ENCODE peak calls at places on chromosomes 4 and X, in eight cellular contexts. R is MM.1S, P is H1, Z is mammary epithelial cell, D is fibroblast of lung, N is IMR-90, J is GM12878, G is endothelial cell of umbilical vein. W is an unnamed sample.

GRCh38 chrX:15911729-15912550 is 57.3 kb upstream of the AP1S2 start:
- DNase-seq in P (no peak), D (no peak), R (no peak), G (no peak), N (no peak), Z (no peak), J (no peak), W (no peak)

GRCh38 chrX:26762253-26762652 is 546.3 kb downstream of the MAGEB5 start:
- DNase-seq in G (no peak), Z (no peak), R (no peak), J (no peak), N (no peak), P (no peak), D (no peak), W (no peak)

GRCh38 chr4:113811329-113811728 is 49.8 kb upstream of the CAMK2D start:
- DNase-seq in R (no peak), D (peak; percentile 18), J (no peak), G (no peak), P (no peak), N (no peak), Z (no peak), W (no peak)

GRCh38 chr4:151409470-151410313 is 716 bp downstream of the FHIP1A start:
- DNase-seq in P (peak; percentile 81), N (no peak), G (no peak), R (no peak), D (no peak), Z (peak; percentile 96), J (no peak), W (no peak)

GRCh38 chr4:182207806-182208483 is 35.3 kb upstream of the TENM3 start:
- DNase-seq in R (no peak), D (peak; percentile 95), G (no peak), P (no peak), Z (peak; percentile 86), J (no peak), N (peak; percentile 94), W (peak; percentile 95)

GRCh38 chrX:19303216-19303880 is 40.4 kb upstream of the PDHA1 start:
- DNase-seq in D (peak; percentile 3), G (no peak), Z (peak; percentile 72), R (no peak), P (no peak), N (peak; percentile 45), J (no peak), W (peak; percentile 0)

GRCh38 chr4:98728433-98728832 is 70.0 kb upstream of the TSPAN5 start:
- DNase-seq in R (no peak), D (peak; percentile 83), J (no peak), N (peak; percentile 69), P (no peak), G (peak; percentile 96), Z (peak; percentile 62), W (peak; percentile 78)

GRCh38 chrX:132114607-132115006 is 13.2 kb downstream of the FRMD7 start:
- DNase-seq in N (no peak), Z (no peak), R (peak; percentile 17), P (no peak), G (no peak), D (no peak), J (no peak), W (no peak)

GRCh38 chr4:190014771-190015537 is 12.1 kb downstream of the FRG2 start:
- DNase-seq in R (no peak), D (no peak), J (no peak), N (no peak), Z (no peak), P (peak; percentile 80), G (no peak), W (no peak)

GRCh38 chrX:133698298-133698697 is 283.0 kb upstream of the GPC4 start:
- DNase-seq in Z (no peak), J (no peak), N (peak; percentile 28), R (no peak), D (peak; percentile 28), G (no peak), P (no peak), W (peak; percentile 14)

GRCh38 chr4:137967480-137968190 is 274.5 kb downstream of the SLC7A11 start:
- DNase-seq in N (peak; percentile 10), Z (peak; percentile 21), D (peak; percentile 5), J (no peak), G (no peak), P (no peak), R (no peak), W (no peak)

GRCh38 chrX:85994228-85994627 is 53.1 kb downstream of the CHM start:
- DNase-seq in N (no peak), R (no peak), J (no peak), G (no peak), Z (no peak), D (no peak), P (no peak), W (no peak)

GRCh38 chrX:13498220-13498619 is 71.2 kb upstream of the EGFL6 start:
- DNase-seq in D (no peak), R (no peak), G (no peak), J (no peak), Z (no peak), P (no peak), N (no peak), W (no peak)

GRCh38 chr4:152000518-152000917 is 239.7 kb upstream of the GATB start:
- DNase-seq in G (no peak), N (no peak), R (no peak), J (no peak), Z (no peak), D (no peak), P (no peak), W (no peak)

GRCh38 chr4:112510191-112510467 is 5.9 kb downstream of the NEUROG2 start:
- DNase-seq in J (no peak), G (no peak), P (no peak), R (no peak), Z (no peak), D (no peak), N (no peak), W (no peak)

GRCh38 chrX:138073626-138074025 is 507.7 kb downstream of the ZIC3 start:
- DNase-seq in Z (no peak), P (no peak), N (no peak), G (no peak), J (no peak), R (no peak), D (no peak), W (no peak)

GRCh38 chr4:109816082-109816442 is 500 bp downstream of the GAR1 start:
- DNase-seq in J (no peak), G (no peak), R (peak; percentile 13), Z (peak; percentile 9), P (no peak), D (no peak), N (no peak), W (no peak)

GRCh38 chrX:68307767-68308166 is 125.5 kb downstream of the OPHN1 start:
- DNase-seq in N (peak; percentile 75), G (no peak), R (peak; percentile 32), P (no peak), J (no peak), Z (peak; percentile 93), D (peak; percentile 87), W (peak; percentile 85)

GRCh38 chrX:119004920-119005524 is 30.6 kb downstream of the LONRF3 start:
- DNase-seq in G (peak; percentile 47), D (peak; percentile 20), R (peak; percentile 61), Z (peak; percentile 14), P (peak; percentile 62), J (no peak), N (peak; percentile 28), W (peak; percentile 3)
- H3K4me1 ChIP-seq in G (peaks cover 14% of the 10 kb centered on the region), D (no peaks in the 10 kb centered on the region), R (no peaks in the 10 kb centered on the region), Z (no peaks in the 10 kb centered on the region), P (no peaks in the 10 kb centered on the region), J (no peaks in the 10 kb centered on the region), N (no peaks in the 10 kb centered on the region), W (no peaks in the 10 kb centered on the region)

DNA sequence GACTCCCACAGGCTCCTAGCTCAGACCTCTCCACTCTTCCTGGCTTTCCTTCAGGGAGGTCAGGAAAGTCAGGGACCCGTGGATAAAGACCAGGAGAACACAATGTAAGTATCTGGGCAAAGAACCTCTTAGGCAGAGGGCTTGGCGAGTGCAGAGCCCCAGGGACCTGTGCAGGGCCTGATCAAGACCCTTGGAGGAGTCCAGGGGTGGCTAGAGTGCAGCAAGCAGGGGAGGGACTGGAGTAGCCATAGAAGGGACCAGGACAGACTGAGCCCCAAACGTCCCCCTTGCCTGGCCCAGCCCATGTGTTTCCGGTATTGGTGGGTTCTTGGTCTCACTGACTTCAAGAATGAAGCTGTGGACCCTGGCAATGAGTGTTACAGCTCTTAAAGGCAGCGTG is 5.9 kb upstream of the TNIP2 start:
- DNase-seq in P (no peak), D (no peak), G (no peak), Z (no peak), J (no peak), N (no peak), R (no peak), W (no peak)
- H3K9ac ChIP-seq in P (no peak overlapping the region), D (no peak overlapping the region), G (no peak overlapping the region), Z (no peak overlapping the region), J (no peak overlapping the region), N (no peak overlapping the region), R (no peak overlapping the region), W (no peak overlapping the region)

DNA sequence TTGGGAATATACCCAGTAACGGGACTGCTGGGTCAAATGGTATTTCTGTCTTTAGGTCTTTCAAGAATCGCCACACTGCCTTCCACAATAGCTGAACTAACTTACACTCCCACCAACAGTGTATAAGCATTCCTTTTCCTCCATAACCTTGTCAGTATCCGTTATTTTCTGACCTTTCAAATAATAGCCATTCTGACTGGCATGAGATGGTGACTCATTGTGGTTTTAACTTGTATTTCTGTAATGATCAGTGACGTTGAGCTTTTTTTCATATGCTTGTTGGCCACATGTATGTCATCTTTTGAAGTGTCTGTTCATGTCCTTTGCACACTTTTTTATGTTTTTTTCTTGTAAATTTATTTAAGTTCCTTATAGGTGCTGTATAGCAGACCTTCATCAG is 81.2 kb downstream of the ADAM29 start:
- DNase-seq in R (no peak), N (no peak), G (no peak), P (no peak), J (no peak), Z (peak; percentile 36), D (peak; percentile 51), W (peak; percentile 39)
- H4K20me1 ChIP-seq in R (no peaks in the 10 kb centered on the region), N (no peaks in the 10 kb centered on the region), G (no peaks in the 10 kb centered on the region), P (no peaks in the 10 kb centered on the region), J (no peaks in the 10 kb centered on the region), Z (no peaks in the 10 kb centered on the region), D (no peaks in the 10 kb centered on the region), W (no peaks in the 10 kb centered on the region)

GRCh38 chrX:151153086-151153485 is 23.3 kb upstream of the GPR50 start:
- DNase-seq in N (peak; percentile 28), R (no peak), J (no peak), P (peak; percentile 46), D (peak; percentile 37), G (no peak), Z (peak; percentile 55), W (peak; percentile 20)

GRCh38 chrX:151151668-151152267 is 24.6 kb upstream of the GPR50 start:
- DNase-seq in P (peak; percentile 47), Z (peak; percentile 31), N (peak; percentile 54), D (peak; percentile 28), G (peak; percentile 40), J (no peak), R (peak; percentile 56), W (peak; percentile 16)

DNA sequence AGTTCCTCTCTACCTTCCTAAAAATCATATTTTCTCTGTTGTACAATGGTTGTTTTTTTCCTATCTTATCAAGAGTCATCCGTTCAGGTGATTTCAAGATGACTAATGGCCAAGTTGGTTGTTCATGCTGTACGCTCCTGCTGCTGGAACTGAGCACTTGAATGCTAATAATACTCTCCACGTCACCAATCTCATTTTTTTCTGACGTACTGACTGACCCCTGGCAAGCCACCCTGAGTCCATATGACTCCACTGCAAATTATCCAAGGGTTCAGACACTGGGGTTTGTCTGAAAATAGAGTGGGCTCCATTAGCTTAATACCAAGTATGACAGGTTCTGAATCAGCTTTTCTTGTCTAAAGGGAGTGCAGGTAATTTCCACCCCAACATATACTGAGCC is 21.1 kb upstream of the GPR50 start:
- DNase-seq in Z (no peak), P (no peak), G (no peak), N (no peak), J (no peak), D (no peak), R (no peak), W (no peak)
- H3K4me1 ChIP-seq in Z (no peaks in the 10 kb centered on the region), P (peaks cover 3% of the 10 kb centered on the region), G (no peaks in the 10 kb centered on the region), N (no peaks in the 10 kb centered on the region), J (no peaks in the 10 kb centered on the region), D (no peaks in the 10 kb centered on the region), R (no peaks in the 10 kb centered on the region), W (no peaks in the 10 kb centered on the region)